ENCODE peak calls at places on chromosomes 3 and 15, in five cellular contexts. D, Z, C, O and R are unnamed samples.
A peak's percentile ranks its signal among the peaks of the same experiment; 100 is the strongest.

GRCh38 chr15:84023636-84024035 is 211.9 kb upstream of the GOLGA6L4 start:
- DNase-seq in Z (no peak), D (peak; percentile 32), O (peak; percentile 8), C (peak; percentile 13), R (no peak)

GRCh38 chr15:44569316-44569715 is 32.4 kb downstream of the EIF3J start:
- DNase-seq in Z (no peak), O (no peak), C (no peak), D (no peak), R (no peak)

GRCh38 chr15:64640146-64640868 is 135.1 kb downstream of the RBPMS2 start:
- DNase-seq in O (peak; percentile 33), Z (no peak), D (no peak), C (no peak), R (no peak)

GRCh38 chr3:152460936-152461335 is 192.2 kb downstream of the MBNL1 start:
- DNase-seq in Z (peak; percentile 21), O (no peak), D (no peak), C (no peak), R (no peak)

GRCh38 chr3:152857082-152857481 is 22.2 kb downstream of the P2RY1 start:
- DNase-seq in C (no peak), O (peak; percentile 26), D (no peak), Z (no peak), R (no peak)

GRCh38 chr3:112979244-112979832 is 4.4 kb upstream of the CD200R1 start:
- DNase-seq in Z (peak; percentile 33), O (peak; percentile 48), C (peak; percentile 6), D (no peak), R (no peak)

GRCh38 chr3:126105691-126106187 is 21.8 kb upstream of the SLC41A3 start:
- DNase-seq in Z (no peak), D (no peak), C (no peak), O (no peak), R (no peak)

GRCh38 chr3:14548321-14548729 is 8.2 kb upstream of the GRIP2 start:
- DNase-seq in D (peak; percentile 82), Z (no peak), O (peak; percentile 63), C (peak; percentile 24), R (no peak)

GRCh38 chr3:147513785-147514184 is 104.6 kb downstream of the ZIC1 start:
- DNase-seq in C (no peak), D (no peak), O (no peak), Z (no peak), R (no peak)

GRCh38 chr15:99451484-99451883 is 114.3 kb upstream of the MEF2A start:
- DNase-seq in Z (no peak), C (no peak), O (no peak), D (no peak), R (no peak)

GRCh38 chr3:194205675-194206133 is 69.8 kb downstream of the HES1 start:
- DNase-seq in Z (peak; percentile 36), C (no peak), D (no peak), O (no peak), R (no peak)